ENCODE peak calls at places on chromosome X, in seven cellular contexts. Y is GM12878, B is H1, P is HepG2, U is HCT116, Q is SK-N-SH, L is K562. N is an unnamed sample.
A peak's percentile ranks its signal among the peaks of the same experiment; 100 is the strongest.

GRCh38 chrX:100512471-100512870 is 72.3 kb upstream of the TNMD start:
- DNase-seq in Y (no peak), B (no peak), P (no peak), U (peak; percentile 1), Q (peak; percentile 32), L (peak; percentile 16), N (peak; percentile 1)

GRCh38 chrX:134545524-134545923 is 85.6 kb downstream of the HPRT1 start:
- DNase-seq in Y (no peak), B (no peak), P (no peak), U (no peak), Q (no peak), L (no peak), N (no peak)

GRCh38 chrX:132791725-132792124 is 166.7 kb downstream of the HS6ST2 start:
- DNase-seq in Y (no peak), B (no peak), P (no peak), U (no peak), Q (no peak), L (no peak), N (no peak)

GRCh38 chrX:56588397-56589188 is 25.2 kb downstream of the UBQLN2 start:
- DNase-seq in Y (no peak), B (no peak), P (no peak), U (no peak), Q (no peak), L (no peak), N (no peak)

GRCh38 chrX:155070038-155070437 is 898 bp downstream of the CMC4 start:
- DNase-seq in Y (no peak), B (no peak), P (no peak), U (no peak), Q (no peak), L (no peak), N (no peak)

GRCh38 chrX:110415440-110416167 is 57.0 kb downstream of the RTL9 start:
- DNase-seq in Y (no peak), B (no peak), P (no peak), U (no peak), Q (no peak), L (no peak), N (no peak)

GRCh38 chrX:139759637-139760036 is 51.7 kb upstream of the MCF2 start:
- DNase-seq in Y (no peak), B (no peak), P (no peak), U (no peak), Q (no peak), L (peak; percentile 15), N (peak; percentile 17)

GRCh38 chrX:136850441-136851175 is 29.9 kb downstream of the RBMX start:
- DNase-seq in Y (no peak), B (no peak), P (no peak), U (no peak), Q (no peak), L (no peak), N (no peak)

GRCh38 chrX:113966791-113967190 is 617.1 kb upstream of the HTR2C start:
- DNase-seq in Y (no peak), B (no peak), P (no peak), U (no peak), Q (no peak), L (no peak), N (no peak)

GRCh38 chrX:15240414-15240813 is 29.5 kb downstream of the ASB9 start:
- DNase-seq in Y (no peak), B (no peak), P (no peak), U (no peak), Q (no peak), L (no peak), N (no peak)

GRCh38 chrX:15244421-15244820 is 25.5 kb downstream of the ASB9 start:
- DNase-seq in Y (no peak), B (no peak), P (no peak), U (no peak), Q (no peak), L (no peak), N (no peak)

GRCh38 chrX:15241258-15241657 is 28.6 kb downstream of the ASB9 start:
- DNase-seq in Y (no peak), B (no peak), P (no peak), U (no peak), Q (no peak), L (no peak), N (no peak)

GRCh38 chrX:15245896-15246295 is 24.0 kb downstream of the ASB9 start:
- DNase-seq in Y (no peak), B (no peak), P (no peak), U (no peak), Q (no peak), L (no peak), N (no peak)

DNA sequence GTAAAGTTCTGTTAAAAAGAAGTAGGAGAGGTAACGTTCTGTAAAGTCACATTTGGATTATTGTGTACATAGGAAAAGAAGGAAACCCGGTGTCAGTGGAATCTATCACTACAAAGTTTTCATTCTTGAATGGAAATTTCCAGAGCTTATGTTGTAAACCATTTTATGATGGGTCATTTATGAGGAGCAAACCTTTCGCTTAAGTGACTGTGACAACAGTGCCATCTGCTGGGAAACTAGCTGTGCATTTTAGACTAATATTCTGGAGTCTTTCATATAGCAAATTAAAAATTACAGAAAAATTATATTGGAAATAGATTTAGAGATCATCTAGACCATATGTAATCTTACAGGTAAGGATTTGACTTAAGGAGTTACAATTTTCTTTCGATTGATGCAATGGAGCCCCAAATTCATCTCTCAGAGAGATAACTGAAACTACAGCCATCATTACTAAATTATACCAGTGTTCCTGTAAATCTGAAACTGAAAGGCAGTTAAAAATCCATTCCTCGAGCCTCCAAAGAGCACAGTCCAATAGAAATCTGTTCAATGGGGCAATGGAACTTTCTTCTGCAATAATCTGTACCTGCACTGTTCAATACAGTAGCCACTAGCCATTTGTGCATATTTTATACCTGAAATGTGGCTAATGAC is 26.9 kb downstream of the ASB9 start:
- DNase-seq in Y (peak; percentile 17), B (no peak), P (peak; percentile 12), U (peak; percentile 43), Q (peak; percentile 51), L (peak; percentile 30), N (peak; percentile 4)
- H3K9me3 ChIP-seq in Y (no peaks in the 10 kb centered on the region), B (no peaks in the 10 kb centered on the region), P (no peaks in the 10 kb centered on the region), U (no peaks in the 10 kb centered on the region), Q (no peaks in the 10 kb centered on the region), L (no peaks in the 10 kb centered on the region), N (no peaks in the 10 kb centered on the region)

GRCh38 chrX:2484232-2484631 is 16.5 kb downstream of the DHRSX start:
- DNase-seq in Y (no peak), B (no peak), P (no peak), U (no peak), Q (no peak), L (no peak), N (no peak)

GRCh38 chrX:2483398-2483797 is 17.4 kb downstream of the DHRSX start:
- DNase-seq in Y (no peak), B (no peak), P (no peak), U (no peak), Q (no peak), L (no peak), N (no peak)

GRCh38 chrX:2474963-2475726 is 25.6 kb downstream of the DHRSX start:
- DNase-seq in Y (no peak), B (no peak), P (no peak), U (peak; percentile 96), Q (no peak), L (peak; percentile 26), N (no peak)

GRCh38 chrX:2478546-2479419 is 22.0 kb downstream of the DHRSX start:
- DNase-seq in Y (no peak), B (no peak), P (no peak), U (peak; percentile 92), Q (no peak), L (no peak), N (no peak)

GRCh38 chrX:2479420-2479780 is 21.4 kb downstream of the DHRSX start:
- DNase-seq in Y (no peak), B (no peak), P (no peak), U (peak; percentile 79), Q (no peak), L (no peak), N (no peak)
- TF ChIP-seq SIN3A in Y (no peak), B (no peak), P (no peak), U (no peak), Q (no peak), L (no peak), N (no peak)

GRCh38 chrX:8844157-8844556 is 43.0 kb upstream of the FAM9A start:
- DNase-seq in Y (no peak), B (no peak), P (no peak), U (no peak), Q (no peak), L (no peak), N (no peak)

GRCh38 chrX:8845060-8845459 is 43.9 kb upstream of the FAM9A start:
- DNase-seq in Y (no peak), B (no peak), P (no peak), U (no peak), Q (no peak), L (peak; percentile 6), N (no peak)

GRCh38 chrX:8845469-8845868 is 44.3 kb upstream of the FAM9A start:
- DNase-seq in Y (no peak), B (no peak), P (no peak), U (no peak), Q (no peak), L (no peak), N (no peak)

GRCh38 chrX:8848921-8849320 is 47.7 kb upstream of the FAM9A start:
- DNase-seq in Y (no peak), B (no peak), P (no peak), U (no peak), Q (no peak), L (no peak), N (no peak)

DNA sequence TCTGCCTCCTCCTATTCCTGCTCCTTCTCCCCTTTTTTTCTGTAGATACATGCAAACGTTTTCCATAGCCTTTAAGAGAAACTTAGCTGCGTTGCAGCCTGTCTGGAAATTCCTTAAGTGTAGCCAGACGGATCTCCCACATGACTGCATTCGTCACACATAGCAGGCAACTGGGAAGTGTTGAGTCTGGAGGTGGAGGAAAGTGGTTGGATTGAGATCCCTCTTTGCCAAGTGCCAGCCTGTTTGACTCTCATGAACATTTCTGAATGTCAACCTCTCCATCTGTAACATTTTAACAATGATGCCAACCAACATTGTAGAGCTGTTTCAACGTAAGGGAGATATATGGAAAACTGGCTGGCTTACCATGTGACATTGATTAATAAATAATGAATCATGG is 45.1 kb upstream of the FAM9A start:
- DNase-seq in Y (no peak), B (no peak), P (no peak), U (no peak), Q (no peak), L (no peak), N (no peak)
- H3K4me3 ChIP-seq in Y (no peak overlapping the region), B (no peak overlapping the region), P (no peak overlapping the region), U (no peak overlapping the region), Q (no peak overlapping the region), L (no peak overlapping the region), N (no peak overlapping the region)

GRCh38 chrX:32392655-32393054 is 818.7 kb downstream of the DMD start:
- DNase-seq in Y (no peak), B (no peak), P (no peak), U (no peak), Q (no peak), L (no peak), N (no peak)

GRCh38 chrX:32395878-32396277 is 815.5 kb downstream of the DMD start:
- DNase-seq in Y (no peak), B (no peak), P (no peak), U (no peak), Q (no peak), L (no peak), N (no peak)

GRCh38 chrX:32397562-32398216 is 813.7 kb downstream of the DMD start:
- DNase-seq in Y (no peak), B (no peak), P (no peak), U (no peak), Q (no peak), L (no peak), N (no peak)
- H3K9me3 ChIP-seq in Y (no peaks in the 10 kb centered on the region), B (no peaks in the 10 kb centered on the region), P (no peaks in the 10 kb centered on the region), U (no peaks in the 10 kb centered on the region), Q (no peaks in the 10 kb centered on the region), L (no peaks in the 10 kb centered on the region), N (no peaks in the 10 kb centered on the region)